ENCODE peak calls at places on chromosome 15, in four cellular contexts. One of them, this sample, is unnamed.

GRCh38 chr15:97652700-97653167 is 307.8 kb upstream of the ARRDC4 start:
- DNase-seq in MM.1S: peak
- DNase-seq in uterus: no peak
- DNase-seq in esophagus muscularis mucosa: no peak
- DNase-seq in this sample: no peak

GRCh38 chr15:40595773-40596172 is 1.7 kb downstream of the KNL1 start:
- DNase-seq in MM.1S: no peak
- DNase-seq in esophagus muscularis mucosa: peak
- DNase-seq in uterus: no peak
- DNase-seq in this sample: no peak

GRCh38 chr15:31338879-31339557 is 12.4 kb downstream of the KLF13 start:
- DNase-seq in MM.1S: no peak
- DNase-seq in esophagus muscularis mucosa: no peak
- DNase-seq in uterus: peak
- DNase-seq in this sample: no peak

GRCh38 chr15:74396146-74396438 is 28.6 kb upstream of the CYP11A1 start:
- DNase-seq in esophagus muscularis mucosa: no peak
- DNase-seq in MM.1S: no peak
- DNase-seq in uterus: no peak
- DNase-seq in this sample: no peak

GRCh38 chr15:42919794-42920280 is 741 bp downstream of the TTBK2 start:
- DNase-seq in esophagus muscularis mucosa: no peak
- DNase-seq in MM.1S: peak
- DNase-seq in uterus: no peak
- DNase-seq in this sample: no peak

GRCh38 chr15:41958002-41958420 is 14.3 kb downstream of the EHD4 start:
- DNase-seq in MM.1S: no peak
- DNase-seq in uterus: no peak
- DNase-seq in esophagus muscularis mucosa: no peak
- DNase-seq in this sample: no peak

GRCh38 chr15:60945196-60945595 is 283.9 kb downstream of the RORA start:
- DNase-seq in esophagus muscularis mucosa: no peak
- DNase-seq in MM.1S: no peak
- DNase-seq in uterus: peak
- DNase-seq in this sample: no peak

GRCh38 chr15:82530606-82531379 is 9.5 kb downstream of the RPS17 start:
- DNase-seq in MM.1S: peak
- DNase-seq in esophagus muscularis mucosa: no peak
- DNase-seq in uterus: peak
- DNase-seq in this sample: no peak

GRCh38 chr15:47718474-47719440 is 1.5 kb downstream of the SEMA6D start:
- DNase-seq in MM.1S: no peak
- DNase-seq in uterus: peak
- DNase-seq in esophagus muscularis mucosa: no peak
- DNase-seq in this sample: peak

GRCh38 chr15:91142097-91142744 is 42.2 kb downstream of the SV2B start:
- DNase-seq in MM.1S: peak
- DNase-seq in uterus: no peak
- DNase-seq in esophagus muscularis mucosa: no peak
- DNase-seq in this sample: no peak

GRCh38 chr15:89839424-89839823 is 24.8 kb upstream of the ANPEP start:
- DNase-seq in esophagus muscularis mucosa: no peak
- DNase-seq in uterus: no peak
- DNase-seq in MM.1S: no peak
- DNase-seq in this sample: no peak

GRCh38 chr15:49864251-49864650 is 243.4 kb downstream of the DTWD1 start:
- DNase-seq in esophagus muscularis mucosa: no peak
- DNase-seq in MM.1S: no peak
- DNase-seq in uterus: no peak
- DNase-seq in this sample: no peak

GRCh38 chr15:49865925-49866757 is 245.3 kb downstream of the DTWD1 start:
- DNase-seq in MM.1S: no peak
- DNase-seq in esophagus muscularis mucosa: peak
- DNase-seq in uterus: no peak
- DNase-seq in this sample: no peak

GRCh38 chr15:49863431-49864205 is 242.8 kb downstream of the DTWD1 start:
- DNase-seq in MM.1S: no peak
- DNase-seq in esophagus muscularis mucosa: no peak
- DNase-seq in uterus: no peak
- DNase-seq in this sample: no peak

GRCh38 chr15:49868348-49868747 is 247.5 kb downstream of the DTWD1 start:
- DNase-seq in MM.1S: no peak
- DNase-seq in esophagus muscularis mucosa: no peak
- DNase-seq in uterus: no peak
- DNase-seq in this sample: no peak
- H3K27ac ChIP-seq in MM.1S: no peak
- H3K27ac ChIP-seq in esophagus muscularis mucosa: no peak
- H3K27ac ChIP-seq in uterus: no peak
- H3K27ac ChIP-seq in this sample: no peak

GRCh38 chr15:68987120-68987519 is 27.4 kb upstream of the NOX5 start:
- DNase-seq in esophagus muscularis mucosa: no peak
- DNase-seq in MM.1S: no peak
- DNase-seq in uterus: no peak
- DNase-seq in this sample: no peak
- H3K27ac ChIP-seq in esophagus muscularis mucosa: no peak
- H3K27ac ChIP-seq in MM.1S: no peak
- H3K27ac ChIP-seq in uterus: no peak
- H3K27ac ChIP-seq in this sample: no peak

GRCh38 chr15:80160570-80161156 is 7.9 kb downstream of the FAH start:
- DNase-seq in uterus: no peak
- DNase-seq in MM.1S: peak
- DNase-seq in esophagus muscularis mucosa: no peak
- DNase-seq in this sample: peak

GRCh38 chr15:80161473-80162016 is 8.7 kb downstream of the FAH start:
- DNase-seq in esophagus muscularis mucosa: no peak
- DNase-seq in uterus: no peak
- DNase-seq in MM.1S: no peak
- DNase-seq in this sample: no peak

GRCh38 chr15:80162059-80162554 is 9.3 kb downstream of the FAH start:
- DNase-seq in MM.1S: no peak
- DNase-seq in uterus: no peak
- DNase-seq in esophagus muscularis mucosa: no peak
- DNase-seq in this sample: no peak

GRCh38 chr15:80159301-80159700 is 6.5 kb downstream of the FAH start:
- DNase-seq in uterus: no peak
- DNase-seq in esophagus muscularis mucosa: no peak
- DNase-seq in MM.1S: no peak
- DNase-seq in this sample: no peak

DNA sequence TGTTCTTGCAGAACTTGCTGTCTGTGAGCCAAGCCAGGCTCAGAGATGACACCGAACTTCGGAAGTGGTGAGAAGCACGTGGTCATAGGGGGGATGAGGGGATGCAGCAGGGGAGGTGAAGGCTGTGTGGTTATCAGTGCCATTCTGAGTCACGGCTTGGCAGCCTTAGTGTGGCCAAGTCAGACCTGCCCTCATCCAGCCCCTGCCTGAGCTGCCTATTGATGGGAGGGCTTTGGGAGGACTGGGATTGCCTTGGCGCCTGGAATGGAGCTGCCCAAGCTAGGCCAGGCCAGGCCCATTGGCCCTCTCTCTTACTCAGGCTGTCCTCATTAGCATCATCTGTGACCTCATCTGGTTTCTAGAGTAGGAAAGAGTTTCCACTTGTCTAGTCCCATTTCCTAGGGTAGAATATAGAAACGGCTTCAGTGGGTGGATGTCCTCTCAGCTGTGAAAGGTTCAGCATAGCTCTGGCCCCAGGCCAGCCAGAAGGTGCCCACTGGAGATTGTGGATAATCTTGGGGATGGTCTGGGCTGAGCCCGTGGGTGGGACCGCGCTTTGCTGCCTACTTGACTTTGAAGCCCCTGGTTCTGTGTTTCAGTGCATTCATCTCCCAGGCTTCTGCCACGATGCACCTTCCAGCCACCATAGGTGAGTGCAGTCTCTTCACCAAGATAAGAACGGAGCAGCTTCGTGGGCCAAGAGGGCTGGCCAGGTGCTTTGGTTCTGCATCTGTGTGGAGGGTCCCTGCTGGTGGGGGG is 7.2 kb downstream of the FAH start:
- DNase-seq in MM.1S: no peak
- DNase-seq in uterus: no peak
- DNase-seq in esophagus muscularis mucosa: peak
- DNase-seq in this sample: no peak
- H3K27ac ChIP-seq in MM.1S: peak
- H3K27ac ChIP-seq in uterus: no peak
- H3K27ac ChIP-seq in esophagus muscularis mucosa: peak
- H3K27ac ChIP-seq in this sample: no peak

DNA sequence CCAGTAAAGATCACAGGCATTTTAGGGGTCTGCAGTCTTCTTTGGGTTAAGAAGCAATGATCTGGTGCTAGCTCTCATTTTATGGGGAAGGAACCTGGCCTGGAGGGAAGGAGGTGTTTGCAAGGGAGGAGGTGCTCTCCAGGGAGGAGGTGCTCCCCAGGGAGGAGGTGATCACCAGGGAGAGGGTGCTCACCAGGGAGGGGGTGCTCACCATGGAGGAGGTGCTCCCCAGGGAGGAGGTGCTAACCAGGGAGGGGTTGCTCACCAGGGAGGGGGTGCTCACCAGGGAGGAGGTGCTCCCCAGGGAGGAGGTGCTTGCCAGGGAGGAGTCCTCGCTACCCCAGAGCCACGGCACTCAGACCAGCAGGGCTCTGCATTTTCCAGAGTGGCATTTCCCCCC is 115.7 kb downstream of the TLE3 start:
- DNase-seq in esophagus muscularis mucosa: no peak
- DNase-seq in MM.1S: no peak
- DNase-seq in uterus: no peak
- DNase-seq in this sample: no peak
- H3K27ac ChIP-seq in esophagus muscularis mucosa: no peak
- H3K27ac ChIP-seq in MM.1S: peak
- H3K27ac ChIP-seq in uterus: no peak
- H3K27ac ChIP-seq in this sample: no peak

GRCh38 chr15:70870066-70870465 is 16.1 kb upstream of the LARP6 start:
- DNase-seq in esophagus muscularis mucosa: no peak
- DNase-seq in MM.1S: peak
- DNase-seq in uterus: no peak
- DNase-seq in this sample: no peak
- H3K27ac ChIP-seq in esophagus muscularis mucosa: no peak
- H3K27ac ChIP-seq in MM.1S: no peak
- H3K27ac ChIP-seq in uterus: peak
- H3K27ac ChIP-seq in this sample: peak

GRCh38 chr15:99324082-99324620 is 72.9 kb downstream of the LRRC28 start:
- DNase-seq in uterus: no peak
- DNase-seq in esophagus muscularis mucosa: no peak
- DNase-seq in MM.1S: peak
- DNase-seq in this sample: no peak
- H3K27ac ChIP-seq in uterus: no peak
- H3K27ac ChIP-seq in esophagus muscularis mucosa: no peak
- H3K27ac ChIP-seq in MM.1S: peak
- H3K27ac ChIP-seq in this sample: no peak

GRCh38 chr15:79430901-79431635 is 1.1 kb upstream of the MINAR1 start:
- DNase-seq in esophagus muscularis mucosa: peak
- DNase-seq in uterus: no peak
- DNase-seq in MM.1S: no peak
- DNase-seq in this sample: no peak

GRCh38 chr15:79432345-79433311 is 492 bp downstream of the MINAR1 start:
- DNase-seq in uterus: no peak
- DNase-seq in MM.1S: no peak
- DNase-seq in esophagus muscularis mucosa: peak
- DNase-seq in this sample: no peak

GRCh38 chr15:79434361-79434760 is 2.2 kb downstream of the MINAR1 start:
- DNase-seq in esophagus muscularis mucosa: peak
- DNase-seq in uterus: no peak
- DNase-seq in MM.1S: no peak
- DNase-seq in this sample: no peak

GRCh38 chr15:79433610-79434009 is 1.5 kb downstream of the MINAR1 start:
- DNase-seq in esophagus muscularis mucosa: peak
- DNase-seq in uterus: no peak
- DNase-seq in MM.1S: no peak
- DNase-seq in this sample: no peak

DNA sequence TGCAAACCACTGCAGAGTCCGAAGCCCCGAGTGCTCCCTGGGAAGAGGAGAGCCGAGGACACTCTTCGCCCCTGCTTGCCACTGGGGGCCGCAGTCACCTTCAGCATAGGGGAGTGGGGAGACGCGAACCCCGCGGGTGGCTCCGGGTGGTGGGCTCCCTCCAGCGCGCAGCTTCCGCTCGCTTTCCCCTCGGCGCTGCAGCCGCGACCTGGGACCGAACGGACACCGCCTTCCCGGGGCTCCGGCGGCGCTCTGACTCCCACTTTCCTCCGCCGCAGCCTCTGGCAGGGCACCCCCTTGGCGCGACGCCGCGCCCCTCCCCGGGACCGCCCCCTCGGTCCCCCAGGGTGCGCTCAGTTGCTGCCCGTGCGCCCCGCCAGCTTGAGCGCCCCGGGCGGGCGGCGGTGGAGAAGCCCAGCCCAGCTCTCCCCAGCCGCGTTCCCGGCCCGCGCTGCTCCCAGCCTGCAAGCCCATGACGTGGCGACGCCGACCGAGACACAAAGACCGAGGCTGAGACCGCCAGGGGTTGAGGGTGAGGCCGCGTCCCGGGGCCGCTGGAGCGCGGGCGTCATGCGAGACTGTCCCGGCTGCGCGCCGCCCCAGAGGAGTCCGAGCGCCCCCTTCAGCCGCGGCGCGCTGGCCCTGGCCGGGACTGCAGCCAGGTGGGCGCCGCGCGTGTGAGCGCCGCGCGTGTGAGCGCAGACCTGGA is at the start of gene MINAR1:
- DNase-seq in uterus: no peak
- DNase-seq in esophagus muscularis mucosa: peak
- DNase-seq in MM.1S: no peak
- DNase-seq in this sample: no peak
- H3K27ac ChIP-seq in uterus: no peak
- H3K27ac ChIP-seq in esophagus muscularis mucosa: no peak
- H3K27ac ChIP-seq in MM.1S: no peak
- H3K27ac ChIP-seq in this sample: no peak

GRCh38 chr15:65355983-65356353 is 21.8 kb downstream of the IGDCC3 start:
- DNase-seq in MM.1S: no peak
- DNase-seq in uterus: no peak
- DNase-seq in esophagus muscularis mucosa: no peak
- DNase-seq in this sample: no peak
- H3K27ac ChIP-seq in MM.1S: no peak
- H3K27ac ChIP-seq in uterus: no peak
- H3K27ac ChIP-seq in esophagus muscularis mucosa: no peak
- H3K27ac ChIP-seq in this sample: peak

GRCh38 chr15:85496146-85496545 is 115.7 kb downstream of the AKAP13 start:
- DNase-seq in esophagus muscularis mucosa: no peak
- DNase-seq in uterus: no peak
- DNase-seq in MM.1S: no peak
- DNase-seq in this sample: no peak
- H3K27ac ChIP-seq in esophagus muscularis mucosa: peak
- H3K27ac ChIP-seq in uterus: no peak
- H3K27ac ChIP-seq in MM.1S: no peak
- H3K27ac ChIP-seq in this sample: no peak

GRCh38 chr15:92624401-92624991 is 31.1 kb downstream of the FAM174B start:
- DNase-seq in MM.1S: no peak
- DNase-seq in uterus: peak
- DNase-seq in esophagus muscularis mucosa: no peak
- DNase-seq in this sample: peak
- H3K27ac ChIP-seq in MM.1S: no peak
- H3K27ac ChIP-seq in uterus: peak
- H3K27ac ChIP-seq in esophagus muscularis mucosa: peak
- H3K27ac ChIP-seq in this sample: peak

This sample was measured in caudate nucleus.